ENCODE peak calls at places on chromosome 22, in six cellular contexts. D is mammary epithelial cell, Y is nephron progenitor cell, B is GM13977, M is iPS-NIHi11, Q is transverse colon. N is an unnamed sample.
A peak's percentile ranks its signal among the peaks of the same experiment; 100 is the strongest.

GRCh38 chr22:45603631-45604030 is 68.0 kb upstream of the ATXN10 start:
- DNase-seq in D (no peak), Y (no peak), B (no peak), M (no peak), Q (no peak), N (no peak)

GRCh38 chr22:25495286-25495685 is 69.2 kb upstream of the GRK3 start:
- DNase-seq in D (no peak), Y (no peak), B (no peak), M (no peak), Q (no peak), N (no peak)

GRCh38 chr22:39207141-39208012 is 37.4 kb downstream of the PDGFB start:
- DNase-seq in D (peak; percentile 65), Y (no peak), B (no peak), M (no peak), Q (peak; percentile 29), N (no peak)

GRCh38 chr22:30408388-30409101 is 11.7 kb downstream of the SEC14L2 start:
- DNase-seq in D (peak; percentile 93), Y (no peak), B (no peak), M (no peak), Q (no peak), N (no peak)

GRCh38 chr22:21860640-21861039 is 6.8 kb downstream of the MAPK1 start:
- DNase-seq in D (no peak), Y (no peak), B (no peak), M (no peak), Q (no peak), N (no peak)

GRCh38 chr22:50284479-50284878 is 14.3 kb upstream of the MAPK11 start:
- DNase-seq in D (no peak), Y (no peak), B (no peak), M (no peak), Q (no peak), N (no peak)

GRCh38 chr22:36395061-36395849 is 7.5 kb upstream of the MYH9 start:
- DNase-seq in D (peak; percentile 57), Y (no peak), B (no peak), M (peak; percentile 30), Q (peak; percentile 64), N (no peak)

GRCh38 chr22:24521791-24522245 is 26.7 kb downstream of the UPB1 start:
- DNase-seq in D (peak; percentile 77), Y (no peak), B (peak; percentile 66), M (peak; percentile 85), Q (peak; percentile 68), N (no peak)

GRCh38 chr22:46088541-46089311 is 61.6 kb upstream of the PPARA start:
- DNase-seq in D (peak; percentile 82), Y (no peak), B (no peak), M (no peak), Q (no peak), N (no peak)

GRCh38 chr22:27507935-27508504 is 293.5 kb downstream of the MN1 start:
- DNase-seq in D (peak; percentile 19), Y (no peak), B (no peak), M (no peak), Q (no peak), N (no peak)

GRCh38 chr22:30459206-30460052 is 12.4 kb downstream of the SEC14L3 start:
- DNase-seq in D (peak; percentile 31), Y (peak; percentile 69), B (peak; percentile 43), M (peak; percentile 78), Q (no peak), N (peak; percentile 58)

GRCh38 chr22:39175127-39176066 is 22.9 kb upstream of the CBX7 start:
- DNase-seq in D (no peak), Y (no peak), B (no peak), M (no peak), Q (no peak), N (peak; percentile 65)

N was measured in ecto neural progenitor cell.